ENCODE peak calls at places on chromosomes 16 and 17, in ten cellular contexts. W, R, M, Q, O, B, P, G, I and X are unnamed samples.

GRCh38 chr16:50736448-50736847 is 5.4 kb upstream of the CYLD start:
- DNase-seq in O (no peak), P (no peak), W (no peak), M (no peak), Q (no peak), I (no peak), G (no peak), R (no peak), B (no peak), X (no peak)

GRCh38 chr17:55444471-55445441 is 23.1 kb upstream of the MMD start:
- DNase-seq in P (no peak), Q (no peak), M (peak), I (no peak), G (no peak), B (no peak), W (no peak), O (no peak), R (no peak), X (no peak)

GRCh38 chr16:53014287-53014686 is 38.4 kb downstream of the CHD9NB start:
- DNase-seq in P (no peak), M (no peak), W (no peak), O (no peak), Q (no peak), R (no peak), G (no peak), I (no peak), B (no peak), X (no peak)

GRCh38 chr17:46942441-46943217 is 19.7 kb downstream of the GOSR2 start:
- DNase-seq in O (peak), G (peak), B (peak), R (peak), W (no peak), I (no peak), M (peak), Q (peak), P (peak), X (peak)

GRCh38 chr17:75652934-75653549 is 13.9 kb downstream of the RECQL5 start:
- DNase-seq in O (peak), P (no peak), B (peak), W (no peak), I (no peak), G (peak), R (no peak), M (peak), Q (peak), X (peak)

GRCh38 chr17:81483085-81483861 is 29.3 kb downstream of the ACTG1 start:
- DNase-seq in G (no peak), O (no peak), Q (peak), I (no peak), M (peak), P (peak), R (no peak), B (no peak), W (no peak), X (no peak)

GRCh38 chr16:4290236-4290830 is 17.5 kb upstream of the TFAP4 start:
- DNase-seq in Q (no peak), G (peak), R (no peak), P (no peak), O (no peak), M (peak), B (peak), I (no peak), W (no peak), X (peak)

GRCh38 chr17:77530591-77530990 is 389.8 kb downstream of the SEC14L1 start:
- DNase-seq in O (no peak), P (no peak), B (no peak), G (no peak), M (no peak), Q (no peak), I (no peak), W (no peak), R (no peak), X (no peak)

GRCh38 chr16:48862087-48862532 is 252.1 kb upstream of the N4BP1 start:
- DNase-seq in W (no peak), I (peak), O (no peak), P (no peak), G (peak), R (no peak), M (no peak), Q (peak), B (peak), X (no peak)

GRCh38 chr17:41009301-41009760 is 403 bp upstream of the KRTAP3-1 start:
- DNase-seq in Q (no peak), P (no peak), R (no peak), G (no peak), B (peak), O (no peak), I (no peak), M (no peak), W (no peak), X (no peak)

GRCh38 chr16:56675685-56676210 is 6.1 kb downstream of the MT1H start:
- DNase-seq in O (no peak), P (no peak), I (no peak), R (no peak), B (no peak), Q (peak), W (no peak), M (no peak), G (no peak), X (no peak)

GRCh38 chr17:39027440-39028035 is 60.3 kb upstream of the FBXO47 start:
- DNase-seq in G (no peak), O (no peak), R (no peak), I (no peak), Q (no peak), P (no peak), W (no peak), M (no peak), B (no peak), X (no peak)

GRCh38 chr16:31455601-31456314 is 3.5 kb upstream of the ARMC5 start:
- DNase-seq in W (no peak), O (peak), Q (peak), G (peak), P (no peak), I (no peak), R (peak), B (no peak), M (peak), X (peak)

GRCh38 chr16:27739606-27740357 is 189.8 kb downstream of the KATNIP start:
- DNase-seq in I (no peak), W (no peak), Q (no peak), M (no peak), O (no peak), P (no peak), G (no peak), B (peak), R (no peak), X (no peak)

GRCh38 chr16:88412766-88413165 is 30.0 kb downstream of the ZNF469 start:
- DNase-seq in M (no peak), P (no peak), Q (no peak), O (no peak), W (no peak), I (no peak), R (no peak), B (no peak), G (no peak), X (no peak)

GRCh38 chr17:55540414-55541091 is 29.3 kb upstream of the SMIM36 start:
- DNase-seq in R (no peak), G (peak), W (no peak), P (no peak), O (no peak), Q (no peak), M (peak), B (peak), I (peak), X (no peak)

GRCh38 chr16:73122604-73123386 is 74.9 kb upstream of the ZFHX3 start:
- DNase-seq in B (no peak), M (peak), I (no peak), G (no peak), Q (no peak), O (no peak), R (no peak), P (no peak), W (no peak), X (no peak)

GRCh38 chr17:47821424-47822379 is at the start of gene OSBPL7:
- DNase-seq in P (peak), M (peak), B (peak), O (peak), G (peak), W (peak), Q (peak), I (peak), R (peak), X (peak)

GRCh38 chr16:69848635-69849545 is 86.8 kb downstream of the WWP2 start:
- DNase-seq in G (peak), W (no peak), O (peak), P (peak), R (no peak), M (peak), Q (no peak), B (peak), I (peak), X (peak)

GRCh38 chr16:25210758-25211157 is 6.0 kb upstream of the AQP8 start:
- DNase-seq in Q (no peak), W (no peak), M (peak), I (peak), P (no peak), R (no peak), B (peak), G (peak), O (no peak), X (peak)

GRCh38 chr17:16478693-16479092 is 13.3 kb downstream of the LRRC75A start:
- DNase-seq in P (no peak), B (no peak), I (peak), O (no peak), M (no peak), W (no peak), Q (no peak), R (no peak), G (no peak), X (no peak)

GRCh38 chr16:50718061-50718760 is 23.7 kb upstream of the CYLD start:
- DNase-seq in G (no peak), Q (no peak), I (no peak), W (no peak), B (no peak), M (peak), P (no peak), O (no peak), R (no peak), X (peak)

GRCh38 chr17:37710344-37710886 is 34.4 kb downstream of the HNF1B start:
- DNase-seq in Q (peak), W (no peak), M (peak), B (peak), R (no peak), P (no peak), I (no peak), G (peak), O (peak), X (peak)

GRCh38 chr16:35173295-35173694 is 1713.9 kb downstream of the TP53TG3F start:
- DNase-seq in I (no peak), M (no peak), B (no peak), P (no peak), R (no peak), Q (no peak), G (no peak), W (no peak), O (no peak), X (no peak)

GRCh38 chr16:52467753-52468152 is 79.2 kb downstream of the TOX3 start:
- DNase-seq in R (no peak), M (no peak), G (no peak), W (no peak), O (no peak), I (no peak), B (no peak), P (no peak), Q (no peak), X (no peak)

GRCh38 chr17:75584358-75585175 is 3.0 kb upstream of the MYO15B start:
- DNase-seq in O (no peak), R (no peak), I (no peak), W (no peak), P (no peak), G (peak), M (no peak), B (no peak), Q (no peak), X (peak)

GRCh38 chr17:43040655-43041054 is 15.6 kb downstream of the RND2 start:
- DNase-seq in M (no peak), O (no peak), P (no peak), Q (no peak), I (no peak), W (no peak), B (no peak), R (no peak), G (no peak), X (no peak)

GRCh38 chr17:29250666-29251065 is 4.0 kb downstream of the CRYBA1 start:
- DNase-seq in R (no peak), I (peak), M (peak), O (no peak), G (no peak), P (no peak), W (no peak), B (no peak), Q (no peak), X (no peak)

GRCh38 chr17:63431939-63432804 is 13.9 kb downstream of the CYB561 start:
- DNase-seq in I (peak), G (no peak), M (peak), R (no peak), P (no peak), Q (no peak), B (no peak), O (no peak), W (no peak), X (peak)

GRCh38 chr17:40290629-40291296 is 3.1 kb downstream of the CDC6 start:
- DNase-seq in B (peak), M (peak), I (peak), Q (no peak), P (peak), R (peak), G (peak), W (no peak), O (peak), X (peak)

GRCh38 chr16:88746511-88746910 is 38.5 kb downstream of the PIEZO1 start:
- DNase-seq in B (no peak), G (no peak), M (no peak), R (no peak), P (no peak), O (no peak), W (no peak), I (no peak), Q (no peak), X (no peak)

GRCh38 chr16:67158637-67159600 is 790 bp downstream of the TRADD start:
- DNase-seq in P (peak), O (no peak), I (no peak), W (peak), R (no peak), Q (peak), B (no peak), G (peak), M (no peak), X (peak)

GRCh38 chr17:28078443-28079229 is 36.2 kb downstream of the NLK start:
- DNase-seq in Q (no peak), G (no peak), B (no peak), M (peak), P (no peak), O (no peak), R (no peak), I (no peak), W (no peak), X (peak)

GRCh38 chr17:32483451-32484019 is 3.3 kb upstream of the CDK5R1 start:
- DNase-seq in O (peak), G (peak), B (peak), M (peak), Q (peak), R (peak), I (peak), P (no peak), W (no peak), X (peak)